ENCODE peak calls at places on chromosomes 16 and 17, in five cellular contexts. Q is T-helper 17 cell; X is naive thymus-derived CD4-positive, alpha-beta T cell; B is left ventricle myocardium inferior; J is T-helper 2 cell. U is an unnamed sample.

GRCh38 chr17:8366231-8366630 is 10.3 kb downstream of the KRABD2 start:
- DNase-seq in X (no peak), J (no peak), B (no peak), Q (no peak), U (peak; percentile 53)

GRCh38 chr16:78925071-78925714 is 675.3 kb downstream of the MAF start:
- DNase-seq in J (no peak), Q (no peak), B (peak; percentile 19), X (no peak), U (no peak)

GRCh38 chr16:81318711-81319110 is 3.9 kb downstream of the GAN start:
- DNase-seq in Q (no peak), X (no peak), J (no peak), B (no peak), U (no peak)

GRCh38 chr16:85570735-85571562 is 42.2 kb upstream of the GSE1 start:
- DNase-seq in Q (no peak), J (peak; percentile 79), X (no peak), B (peak; percentile 57), U (no peak)

GRCh38 chr17:55317284-55317683 is 52.5 kb downstream of the HLF start:
- DNase-seq in B (no peak), Q (no peak), X (no peak), J (no peak), U (no peak)

GRCh38 chr16:70750893-70751467 is 50.0 kb downstream of the VAC14 start:
- DNase-seq in Q (no peak), J (no peak), X (no peak), B (peak; percentile 76), U (peak; percentile 87)

GRCh38 chr17:80036715-80037477 is 454 bp downstream of the CCDC40 start:
- DNase-seq in B (no peak), J (no peak), Q (peak; percentile 14), X (no peak), U (no peak)

GRCh38 chr17:37674511-37674910 is 31.3 kb upstream of the DDX52 start:
- DNase-seq in Q (no peak), B (no peak), X (no peak), J (no peak), U (no peak)

GRCh38 chr17:42276609-42277341 is 584 bp upstream of the STAT5B start:
- DNase-seq in Q (peak; percentile 46), X (no peak), J (no peak), B (peak; percentile 70), U (no peak)

GRCh38 chr17:34635876-34636275 is 56.5 kb downstream of the TMEM132E start:
- DNase-seq in B (no peak), X (no peak), J (no peak), Q (no peak), U (no peak)

GRCh38 chr16:28838558-28838918 is 7.6 kb downstream of the TUFM start:
- DNase-seq in X (no peak), Q (no peak), B (no peak), J (no peak), U (no peak)

GRCh38 chr16:3101018-3101840 is 2.1 kb upstream of the ZSCAN10 start:
- DNase-seq in B (no peak), J (peak; percentile 36), X (peak; percentile 48), Q (peak; percentile 26), U (no peak)

GRCh38 chr17:42725143-42725542 is 19.7 kb downstream of the EZH1 start:
- DNase-seq in X (no peak), Q (no peak), B (no peak), J (no peak), U (no peak)

GRCh38 chr16:57383276-57384247 is 11.3 kb downstream of the CX3CL1 start:
- DNase-seq in B (no peak), Q (no peak), J (no peak), X (no peak), U (no peak)

GRCh38 chr16:49366669-49367068 is 6.9 kb upstream of the C16orf78 start:
- DNase-seq in Q (no peak), J (no peak), X (no peak), B (no peak), U (no peak)

GRCh38 chr17:50203086-50203485 is 1.7 kb upstream of the COL1A1 start:
- DNase-seq in X (no peak), Q (no peak), J (no peak), B (no peak), U (no peak)

GRCh38 chr16:1091992-1092552 is 4.0 kb downstream of the C1QTNF8 start:
- DNase-seq in X (no peak), B (no peak), Q (no peak), J (no peak), U (no peak)

GRCh38 chr17:36149296-36149820 is 27.1 kb downstream of the TBC1D3B start:
- DNase-seq in B (peak; percentile 21), X (no peak), J (no peak), Q (no peak), U (no peak)

U was measured in coronary artery.